ENCODE peak calls at places on chromosomes 4 and X, in four cellular contexts. L is GM12878, J is K562, R is SK-N-SH. X is an unnamed sample.

GRCh38 chrX:65821721-65822496 is 154.5 kb downstream of the MSN start:
- DNase-seq in L (no peak), J (no peak), R (no peak), X (peak)

GRCh38 chr4:4847011-4847410 is 12.5 kb upstream of the MSX1 start:
- DNase-seq in L (no peak), J (no peak), R (no peak), X (no peak)

GRCh38 chr4:141912831-141913230 is 276.4 kb downstream of the IL15 start:
- DNase-seq in L (no peak), J (peak), R (peak), X (no peak)

GRCh38 chr4:182062936-182063335 is 180.3 kb upstream of the TENM3 start:
- DNase-seq in L (no peak), J (no peak), R (no peak), X (no peak)

GRCh38 chrX:138745215-138745614 is 33.7 kb upstream of the FGF13 start:
- DNase-seq in L (peak), J (peak), R (peak), X (no peak)

GRCh38 chrX:51178352-51178751 is 154.3 kb upstream of the NUDT10 start:
- DNase-seq in L (no peak), J (no peak), R (no peak), X (no peak)

GRCh38 chr4:80215449-80216052 is 18.2 kb downstream of the PRDM8 start:
- DNase-seq in L (no peak), J (peak), R (no peak), X (no peak)

GRCh38 chr4:166981847-166982246 is 252.4 kb downstream of the SPOCK3 start:
- DNase-seq in L (no peak), J (no peak), R (peak), X (peak)

GRCh38 chrX:27555514-27555913 is 34.6 kb upstream of the DCAF8L2 start:
- DNase-seq in L (no peak), J (peak), R (peak), X (no peak)

GRCh38 chr4:57442834-57443291 is 332.7 kb upstream of the IGFBP7 start:
- DNase-seq in L (no peak), J (peak), R (peak), X (peak)

GRCh38 chr4:173191623-173192041 is 23.0 kb downstream of the GALNT7 start:
- DNase-seq in L (no peak), J (no peak), R (no peak), X (no peak)

GRCh38 chrX:11423362-11423818 is 130.2 kb downstream of the AMELX start:
- DNase-seq in L (peak), J (peak), R (no peak), X (no peak)

GRCh38 chr4:113012122-113012725 is 37.2 kb upstream of the ANK2 start:
- DNase-seq in L (no peak), J (no peak), R (peak), X (no peak)

GRCh38 chr4:150402968-150403367 is 179.0 kb upstream of the MAB21L2 start:
- DNase-seq in L (no peak), J (peak), R (peak), X (no peak)

GRCh38 chr4:144820706-144821105 is 174.8 kb downstream of the HHIP start:
- DNase-seq in L (no peak), J (no peak), R (no peak), X (no peak)

GRCh38 chrX:94454606-94455005 is 780.6 kb downstream of the FAM133A start:
- DNase-seq in L (no peak), J (no peak), R (no peak), X (no peak)

GRCh38 chr4:140069068-140069467 is 84.9 kb downstream of the MAML3 start:
- DNase-seq in L (no peak), J (no peak), R (no peak), X (no peak)

GRCh38 chr4:131470360-131470759 is 1678.7 kb upstream of the PCDH10 start:
- DNase-seq in L (no peak), J (no peak), R (no peak), X (no peak)

GRCh38 chrX:121987163-121987562 is 939.8 kb downstream of the GLUD2 start:
- DNase-seq in L (no peak), J (no peak), R (peak), X (no peak)

GRCh38 chr4:89308161-89308500 is 531 bp upstream of the GPRIN3 start:
- DNase-seq in L (no peak), J (no peak), R (no peak), X (no peak)

GRCh38 chr4:150569384-150569987 is 12.5 kb upstream of the MAB21L2 start:
- DNase-seq in L (no peak), J (peak), R (no peak), X (no peak)

GRCh38 chr4:109629775-109630174 is 69.7 kb downstream of the MCUB start:
- DNase-seq in L (no peak), J (no peak), R (no peak), X (no peak)

GRCh38 chr4:108919229-108919893 is 156.5 kb upstream of the ETNPPL start:
- DNase-seq in L (no peak), J (no peak), R (no peak), X (no peak)

GRCh38 chrX:154749856-154750255 is 1.0 kb downstream of the GAB3 start:
- DNase-seq in L (no peak), J (peak), R (no peak), X (no peak)

GRCh38 chrX:46140272-46140671 is 404.9 kb downstream of the ZNF674 start:
- DNase-seq in L (no peak), J (no peak), R (no peak), X (no peak)

GRCh38 chr4:182192511-182193181 is 50.6 kb upstream of the TENM3 start:
- DNase-seq in L (no peak), J (no peak), R (no peak), X (no peak)

GRCh38 chr4:139137745-139138144 is 39.3 kb downstream of the ELF2 start:
- DNase-seq in L (no peak), J (no peak), R (no peak), X (no peak)

GRCh38 chr4:136329042-136329662 is 1203.1 kb downstream of the PCDH18 start:
- DNase-seq in L (no peak), J (no peak), R (no peak), X (no peak)

DNA sequence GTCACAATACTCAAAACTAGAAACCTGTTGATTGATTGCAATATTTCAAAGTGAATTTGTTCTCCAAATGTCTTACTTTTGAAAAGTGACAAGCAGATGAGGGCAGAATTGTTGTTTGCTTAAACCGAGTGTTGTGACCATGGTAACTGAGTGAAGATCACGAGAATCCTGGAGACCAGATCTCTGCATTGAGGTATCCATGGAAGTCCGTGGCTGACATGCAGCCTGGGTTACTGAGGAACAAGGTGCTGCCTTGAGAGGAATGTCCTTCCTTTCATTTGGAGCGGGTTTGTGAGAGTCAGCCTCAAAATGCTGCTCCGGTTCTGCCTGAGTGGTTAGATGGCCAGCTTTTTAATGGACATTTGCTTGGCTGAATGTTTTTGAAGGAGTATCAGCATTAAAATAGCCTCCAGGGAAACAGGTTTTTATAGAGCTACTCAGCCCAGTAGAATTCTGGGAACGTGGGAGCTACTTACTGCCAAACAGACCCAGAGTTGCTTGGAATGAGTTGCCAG is 31.3 kb downstream of the NYX start:
- DNase-seq in L (no peak), J (no peak), R (no peak), X (no peak)
- TF ChIP-seq USF1 in L (no peak), J (no peak), R (no peak), X (no peak)

DNA sequence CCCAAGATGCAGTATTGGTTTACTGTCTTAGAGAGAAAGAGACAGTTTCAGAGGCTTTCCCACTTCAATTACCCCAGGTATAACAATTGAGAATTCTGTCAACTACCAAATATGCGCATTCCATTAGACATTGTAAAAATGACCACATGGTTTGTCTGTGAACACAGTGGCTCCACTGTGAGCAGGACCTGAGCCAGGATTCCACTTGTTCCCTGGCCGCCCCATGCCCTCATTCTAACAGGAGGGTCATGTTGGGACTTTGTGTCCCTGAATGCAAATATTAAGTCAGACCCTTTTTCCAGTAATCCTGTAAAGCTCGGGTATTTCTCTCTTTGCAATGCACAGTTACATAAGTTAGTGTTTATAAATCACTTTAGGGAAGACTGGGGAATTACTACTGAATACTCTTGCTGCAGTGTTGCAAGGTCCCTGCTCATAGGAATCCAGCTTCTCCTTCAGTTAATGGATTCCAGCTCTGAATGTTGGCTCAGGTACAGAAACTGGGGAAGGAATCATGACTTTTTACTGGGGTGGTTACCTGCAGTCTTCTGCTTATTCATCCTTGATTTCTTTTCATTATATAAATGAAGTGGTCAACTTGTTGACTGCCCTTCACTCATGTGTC is 260.9 kb downstream of the PDGFC start:
- DNase-seq in L (no peak), J (no peak), R (no peak), X (no peak)
- TF ChIP-seq USF1 in L (no peak), J (no peak), R (no peak), X (no peak)

GRCh38 chr4:24321151-24321550 is 263.2 kb downstream of the DHX15 start:
- DNase-seq in L (no peak), J (no peak), R (no peak), X (no peak)

GRCh38 chr4:24322986-24323385 is 261.4 kb downstream of the DHX15 start:
- DNase-seq in L (no peak), J (no peak), R (no peak), X (no peak)

GRCh38 chr4:24328300-24328699 is 256.1 kb downstream of the DHX15 start:
- DNase-seq in L (no peak), J (no peak), R (no peak), X (no peak)

GRCh38 chr4:24321637-24322036 is 262.7 kb downstream of the DHX15 start:
- DNase-seq in L (no peak), J (no peak), R (no peak), X (no peak)

DNA sequence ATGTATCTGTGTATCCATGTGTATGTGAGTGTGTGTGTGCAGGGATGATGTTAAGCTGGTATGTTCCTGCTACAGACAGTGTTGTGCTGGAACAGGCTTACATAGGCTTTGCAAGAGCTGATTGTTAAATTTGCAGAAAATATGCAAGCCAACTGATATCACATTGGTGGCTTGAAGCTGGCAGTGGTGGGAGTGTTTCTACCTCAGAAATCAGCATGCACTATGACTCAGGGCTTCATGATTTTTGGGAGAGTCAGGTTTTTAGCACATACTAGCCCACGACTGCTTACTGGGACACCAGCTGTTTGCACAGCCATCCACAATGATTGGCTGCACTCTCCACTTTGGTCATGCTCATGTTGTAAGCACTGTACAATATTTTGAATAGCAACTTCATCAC is 261.8 kb downstream of the DHX15 start:
- DNase-seq in L (no peak), J (no peak), R (no peak), X (no peak)
- TF ChIP-seq USF1 in L (no peak), J (no peak), R (no peak), X (no peak)

GRCh38 chr4:146959692-146960091 is 14.0 kb upstream of the TTC29 start:
- DNase-seq in L (no peak), J (no peak), R (no peak), X (no peak)
- TF ChIP-seq USF1 in L (no peak), J (no peak), R (no peak), X (no peak)

GRCh38 chrX:109974906-109975655 is 27.8 kb upstream of the TMEM164 start:
- DNase-seq in L (no peak), J (peak), R (no peak), X (no peak)
- TF ChIP-seq USF1 in L (no peak), J (no peak), R (no peak), X (no peak)

GRCh38 chrX:129955682-129956081 is 26.8 kb upstream of the BCORL1 start:
- DNase-seq in L (no peak), J (no peak), R (no peak), X (no peak)

GRCh38 chrX:129958814-129959492 is 23.5 kb upstream of the BCORL1 start:
- DNase-seq in L (no peak), J (no peak), R (no peak), X (no peak)

GRCh38 chrX:129956145-129956544 is 26.3 kb upstream of the BCORL1 start:
- DNase-seq in L (no peak), J (no peak), R (no peak), X (no peak)

GRCh38 chrX:129956765-129957164 is 25.7 kb upstream of the BCORL1 start:
- DNase-seq in L (no peak), J (no peak), R (no peak), X (no peak)

GRCh38 chrX:129957241-129958099 is 25.0 kb upstream of the BCORL1 start:
- DNase-seq in L (peak), J (peak), R (peak), X (peak)
- TF ChIP-seq USF1 in L (no peak), J (peak), R (no peak), X (no peak)

GRCh38 chr4:168309781-168310180 is 8.8 kb downstream of the DDX60 start:
- DNase-seq in L (no peak), J (no peak), R (peak), X (no peak)
- TF ChIP-seq USF1 in L (no peak), J (no peak), R (no peak), X (no peak)

X was measured in WTC11.